ENCODE peak calls at places on chromosomes 6 and 20, in four cellular contexts. F is NAMALWA, A is DMS153, B is left colon. Q is an unnamed sample.

GRCh38 chr6:123529058-123529457 is 107.7 kb downstream of the TRDN start:
- DNase-seq in A (no peak), B (no peak), F (no peak), Q (no peak)

GRCh38 chr6:139037490-139037889 is 8.9 kb downstream of the ABRACL start:
- DNase-seq in B (no peak), F (no peak), A (no peak), Q (no peak)

GRCh38 chr6:4466260-4466659 is 309.9 kb upstream of the CDYL start:
- DNase-seq in B (no peak), F (no peak), A (no peak), Q (no peak)

GRCh38 chr6:37897321-37897720 is 77.8 kb downstream of the ZFAND3 start:
- DNase-seq in B (no peak), F (no peak), A (peak), Q (no peak)

GRCh38 chr6:88115307-88115706 is 50.8 kb downstream of the CNR1 start:
- DNase-seq in A (no peak), B (no peak), F (no peak), Q (no peak)

GRCh38 chr6:63649847-63650265 is 14.3 kb downstream of the PHF3 start:
- DNase-seq in B (no peak), F (no peak), A (no peak), Q (no peak)

GRCh38 chr6:161301338-161301737 is 27.5 kb upstream of the AGPAT4 start:
- DNase-seq in B (no peak), A (no peak), F (no peak), Q (no peak)

GRCh38 chr6:144411506-144412165 is 126.5 kb downstream of the UTRN start:
- DNase-seq in F (no peak), B (no peak), A (no peak), Q (no peak)

GRCh38 chr6:137811121-137811911 is 55.7 kb upstream of the TNFAIP3 start:
- DNase-seq in F (peak), A (peak), B (peak), Q (peak)

GRCh38 chr6:38058022-38058421 is 238.5 kb downstream of the ZFAND3 start:
- DNase-seq in A (peak), B (no peak), F (no peak), Q (no peak)

GRCh38 chr6:113488061-113488460 is 369.1 kb upstream of the MARCKS start:
- DNase-seq in A (no peak), B (no peak), F (no peak), Q (no peak)

GRCh38 chr6:168895102-168895812 is 358.4 kb downstream of the THBS2 start:
- DNase-seq in F (peak), B (peak), A (peak), Q (peak)

GRCh38 chr6:80143312-80143960 is 37.0 kb downstream of the BCKDHB start:
- DNase-seq in B (peak), F (no peak), A (peak), Q (no peak)

GRCh38 chr20:52062452-52063209 is 128.9 kb downstream of the ZFP64 start:
- DNase-seq in F (no peak), B (no peak), A (no peak), Q (no peak)

GRCh38 chr6:160108077-160108476 is 13.5 kb upstream of the SLC22A1 start:
- DNase-seq in A (no peak), F (no peak), B (no peak), Q (no peak)

GRCh38 chr20:62198496-62198895 is 15.7 kb downstream of the MTG2 start:
- DNase-seq in A (no peak), F (no peak), B (no peak), Q (no peak)

Q was measured in Karpas-422.